ENCODE peak calls at places on chromosome 19, in four cellular contexts. H, B, S and E are unnamed samples.

GRCh38 chr19:33500586-33500985 is 21.0 kb downstream of the PEPD start:
- DNase-seq in S (no peak), H (no peak), B (no peak), E (no peak)

GRCh38 chr19:30393046-30393445 is 20.9 kb downstream of the ZNF536 start:
- DNase-seq in B (no peak), H (no peak), S (no peak), E (no peak)

GRCh38 chr19:51477343-51477742 is 996 bp upstream of the CEACAM18 start:
- DNase-seq in S (no peak), B (no peak), H (no peak), E (no peak)

GRCh38 chr19:51025401-51025800 is 1.0 kb downstream of the KLK11 start:
- DNase-seq in S (no peak), H (no peak), B (no peak), E (no peak)

GRCh38 chr19:799076-799881 is 2.0 kb downstream of the PTBP1 start:
- DNase-seq in S (no peak), B (no peak), H (no peak), E (peak)

GRCh38 chr19:51501594-51502263 is at the start of gene SIGLEC12:
- DNase-seq in H (no peak), S (no peak), B (no peak), E (no peak)

GRCh38 chr19:7905298-7905697 is 1.6 kb downstream of the MAP2K7 start:
- DNase-seq in H (no peak), B (no peak), S (no peak), E (no peak)

GRCh38 chr19:48877900-48878218 is 5.6 kb downstream of the PPP1R15A start:
- DNase-seq in H (no peak), B (no peak), S (peak), E (no peak)

GRCh38 chr19:3607398-3608078 is 863 bp upstream of the TBXA2R start:
- DNase-seq in S (no peak), H (no peak), B (peak), E (no peak)

GRCh38 chr19:48874309-48875135 is 2.3 kb downstream of the PPP1R15A start:
- DNase-seq in B (peak), S (peak), H (peak), E (peak)

GRCh38 chr19:54266133-54266532 is 9.1 kb upstream of the LILRB5 start:
- DNase-seq in S (peak), H (peak), B (peak), E (peak)

GRCh38 chr19:30112666-30113065 is 170.6 kb downstream of the URI1 start:
- DNase-seq in B (no peak), H (no peak), S (no peak), E (no peak)

GRCh38 chr19:582497-583197 is 7.0 kb upstream of the HCN2 start:
- DNase-seq in H (no peak), S (no peak), B (no peak), E (no peak)

GRCh38 chr19:30020189-30020588 is 78.2 kb downstream of the URI1 start:
- DNase-seq in B (no peak), H (no peak), S (no peak), E (no peak)

GRCh38 chr19:17236414-17236716 is 9.4 kb downstream of the NR2F6 start:
- DNase-seq in S (no peak), B (no peak), H (no peak), E (no peak)

GRCh38 chr19:48445256-48445605 is 552 bp upstream of the GRWD1 start:
- DNase-seq in B (no peak), H (no peak), S (peak), E (peak)

GRCh38 chr19:14480695-14481069 is 5.5 kb upstream of the PTGER1 start:
- DNase-seq in B (no peak), S (no peak), H (no peak), E (no peak)

GRCh38 chr19:57559008-57559403 is 657 bp downstream of the ZNF550 start:
- DNase-seq in S (peak), H (no peak), B (no peak), E (peak)

GRCh38 chr19:782195-783043 is 14.8 kb upstream of the PTBP1 start:
- DNase-seq in S (peak), B (no peak), H (peak), E (no peak)

GRCh38 chr19:43462887-43463380 is 2.5 kb downstream of the LYPD3 start:
- DNase-seq in S (no peak), B (no peak), H (no peak), E (no peak)
- TF ChIP-seq POLR2A in S (no peak), B (no peak), H (no peak), E (no peak)

GRCh38 chr19:52901842-52902241 is 4.4 kb upstream of the ZNF320 start:
- DNase-seq in B (no peak), H (no peak), S (no peak), E (no peak)

GRCh38 chr19:52898101-52898500 is 666 bp upstream of the ZNF320 start:
- DNase-seq in S (no peak), H (no peak), B (peak), E (no peak)

GRCh38 chr19:52896431-52897148 is 845 bp downstream of the ZNF320 start:
- DNase-seq in S (no peak), H (peak), B (peak), E (peak)

DNA sequence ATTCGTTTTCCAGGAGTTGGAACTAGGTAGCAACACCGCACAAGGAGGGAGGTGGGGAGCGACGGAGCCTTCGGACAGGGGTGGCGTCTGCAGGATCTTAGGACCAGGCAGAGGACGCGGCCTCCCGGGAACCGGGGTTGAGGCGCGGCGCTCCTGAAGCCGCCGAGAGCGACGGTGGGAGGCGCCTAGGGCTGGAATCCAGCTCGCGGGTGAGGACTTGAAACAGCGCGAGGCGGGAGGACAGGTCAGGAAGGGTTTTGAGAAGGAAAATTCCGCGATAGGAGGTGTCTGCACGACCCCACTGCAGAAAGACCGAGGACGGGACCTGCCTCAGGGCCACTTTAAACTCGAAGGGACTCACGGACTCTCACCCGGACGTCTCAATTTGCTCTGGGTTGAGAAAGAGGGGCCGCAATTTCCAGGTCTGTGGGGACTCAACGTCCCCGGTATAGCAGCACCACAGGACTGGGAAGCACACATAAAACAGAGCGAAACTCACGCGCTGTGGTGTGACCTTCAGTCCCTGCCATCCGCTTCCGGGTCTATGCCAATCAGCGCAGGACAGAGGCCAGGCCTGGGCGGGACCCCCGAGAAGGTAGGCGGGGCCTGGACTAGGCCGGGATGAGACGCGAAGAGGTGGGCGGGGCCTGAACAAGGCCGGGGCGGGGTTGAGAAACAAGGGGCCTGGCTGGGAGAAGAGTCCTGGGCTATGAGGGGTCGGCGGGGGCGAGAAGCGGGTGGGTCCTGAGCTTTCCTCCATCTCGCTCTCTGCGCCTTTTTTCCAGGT is at the start of gene ZNF320:
- DNase-seq in S (no peak), B (peak), H (peak), E (peak)
- TF ChIP-seq POLR2A in S (no peak), B (peak), H (no peak), E (peak)

GRCh38 chr19:38844093-38844686 is 5.6 kb downstream of the HNRNPL start:
- DNase-seq in H (no peak), S (no peak), B (no peak), E (no peak)
- TF ChIP-seq POLR2A in H (no peak), S (no peak), B (no peak), E (no peak)

DNA sequence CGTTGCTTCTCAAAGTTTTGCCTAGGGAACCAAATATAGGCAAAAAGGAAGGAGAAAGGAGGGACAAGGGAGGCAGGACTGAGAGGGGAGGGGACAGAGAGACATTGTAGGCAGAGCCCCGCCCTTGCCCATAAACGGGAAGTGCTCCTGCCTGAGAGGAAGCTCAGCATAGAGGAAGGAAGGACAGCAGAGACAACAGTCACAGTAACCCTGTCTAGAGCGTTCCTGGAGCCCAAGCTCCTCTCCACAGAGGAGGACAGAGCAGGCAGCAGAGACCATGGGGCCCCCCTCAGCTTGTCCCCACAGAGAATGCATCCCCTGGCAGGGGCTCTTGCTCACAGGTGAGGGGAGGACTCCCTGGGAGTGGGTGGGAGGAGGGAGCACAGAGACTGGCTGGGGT is at the start of gene CEACAM21:
- DNase-seq in S (no peak), H (peak), B (no peak), E (no peak)
- TF ChIP-seq POLR2A in S (no peak), H (no peak), B (no peak), E (no peak)

DNA sequence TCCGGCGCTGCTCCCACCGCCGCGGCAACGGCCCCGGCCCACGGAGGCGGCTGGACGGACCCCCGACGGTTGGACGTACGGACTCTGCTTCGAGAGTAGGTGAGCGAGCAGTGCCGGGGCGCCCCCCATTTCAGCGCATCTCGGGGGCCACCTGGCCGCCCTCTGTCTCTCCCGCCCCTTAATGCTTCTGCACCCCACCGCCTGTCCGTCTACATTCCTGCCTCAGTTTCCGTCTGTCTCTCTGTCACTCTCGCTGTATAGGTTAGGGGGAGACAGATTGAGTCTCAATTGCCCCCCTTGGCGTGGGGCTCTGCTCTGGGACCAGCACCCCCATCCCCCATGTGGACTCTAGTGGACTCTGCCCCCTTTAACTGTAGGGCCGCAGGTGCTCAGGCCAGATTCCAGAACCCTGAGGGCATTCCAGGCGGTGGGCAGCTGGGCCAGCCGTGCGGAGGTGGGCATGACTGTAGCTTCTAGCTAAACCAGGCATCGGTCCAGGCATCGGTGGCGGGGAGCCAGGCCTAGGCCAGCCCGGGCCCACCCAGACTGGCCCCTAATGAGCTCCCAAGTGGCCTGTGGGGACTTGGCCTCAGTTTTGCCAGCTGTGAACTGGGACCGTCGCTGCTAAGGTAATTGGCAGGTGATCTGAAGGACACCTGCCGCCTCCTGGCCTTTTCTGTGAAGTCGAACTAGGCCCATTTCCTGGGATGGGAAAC is 373 bp downstream of the TNFAIP8L1 start:
- DNase-seq in H (no peak), S (no peak), B (peak), E (no peak)
- TF ChIP-seq POLR2A in H (no peak), S (peak), B (peak), E (no peak)

GRCh38 chr19:47144630-47145029 is 14.0 kb downstream of the SAE1 start:
- DNase-seq in S (no peak), H (no peak), B (no peak), E (no peak)
- TF ChIP-seq POLR2A in S (no peak), H (no peak), B (no peak), E (no peak)

DNA sequence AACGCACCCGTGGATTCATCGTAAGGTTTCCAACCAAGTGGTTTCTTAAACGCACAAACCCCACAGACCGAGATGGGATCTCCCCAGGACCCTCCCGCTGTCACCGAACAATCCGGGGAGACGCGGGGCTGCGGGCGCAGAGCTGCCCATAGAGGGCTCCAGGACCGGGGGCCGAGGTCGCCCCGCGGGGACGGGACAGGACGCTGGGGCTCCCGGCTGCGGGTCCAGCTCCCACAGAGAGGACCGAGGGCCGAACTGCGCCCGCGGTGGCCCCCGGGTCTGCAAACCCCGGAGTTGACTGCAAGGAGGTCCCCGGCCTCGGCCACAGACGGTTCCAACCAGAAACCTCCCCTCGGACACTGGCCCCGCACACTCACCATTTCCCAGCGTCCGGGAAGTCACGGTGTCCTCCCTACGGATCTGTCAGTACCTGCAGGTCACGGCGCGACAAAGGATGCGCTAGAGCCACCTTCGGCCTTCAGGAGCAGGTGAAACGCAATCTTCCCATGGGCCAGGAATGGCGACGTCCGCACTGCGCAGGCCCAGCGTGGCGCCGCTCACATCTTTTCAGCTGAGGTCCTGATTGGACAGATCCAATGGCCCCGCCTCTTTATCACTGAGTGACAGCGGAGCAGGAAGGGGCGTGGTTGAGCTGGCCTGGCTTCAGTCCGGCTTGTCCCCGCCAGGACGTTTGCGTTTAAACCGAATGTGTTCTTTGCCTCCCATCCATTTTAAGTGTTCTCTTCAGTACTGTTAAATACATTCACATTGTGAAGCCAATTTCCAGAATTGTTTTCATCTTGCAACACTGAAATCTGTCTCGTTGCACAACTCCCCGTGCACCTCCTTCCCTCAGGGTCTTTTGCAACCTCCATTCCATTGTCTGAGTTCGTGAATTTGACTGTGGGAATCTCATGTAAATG is at the start of gene ZNF14:
- DNase-seq in S (peak), H (peak), B (peak), E (peak)
- TF ChIP-seq POLR2A in S (peak), H (no peak), B (peak), E (peak)

GRCh38 chr19:2328401-2329161 is at the start of the genes LSM7 and SPPL2B:
- DNase-seq in S (peak), B (peak), H (peak), E (peak)
- TF ChIP-seq POLR2A in S (peak), B (peak), H (no peak), E (peak)

GRCh38 chr19:45099465-45100201 is 6.7 kb downstream of the PPP1R37 start:
- DNase-seq in B (no peak), S (no peak), H (peak), E (no peak)

GRCh38 chr19:45097450-45097775 is 4.4 kb downstream of the PPP1R37 start:
- DNase-seq in B (no peak), H (no peak), S (no peak), E (no peak)

GRCh38 chr19:45096700-45097099 is 3.7 kb downstream of the PPP1R37 start:
- DNase-seq in S (no peak), B (no peak), H (no peak), E (no peak)

GRCh38 chr19:45098521-45099464 is 5.8 kb downstream of the PPP1R37 start:
- DNase-seq in H (peak), S (no peak), B (peak), E (no peak)

GRCh38 chr19:45097776-45098520 is 5.0 kb downstream of the PPP1R37 start:
- DNase-seq in S (peak), B (peak), H (peak), E (peak)
- TF ChIP-seq POLR2A in S (no peak), B (no peak), H (no peak), E (no peak)